ENCODE peak calls at places on chromosome 15, in seven cellular contexts. F is GM23248, I is HCT116, D is IMR-90, P is neural progenitor cell, G is endothelial cell of umbilical vein, E is PC-3. R is an unnamed sample. For H4K20me1 and H3K9me3, the result is how much of the 10 kb centered on the place peaks cover.

GRCh38 chr15:89167267-89168176 is 53.9 kb downstream of the RLBP1 start:
- DNase-seq in D (peak), E (peak), F (peak), I (peak), P (no peak), G (peak), R (peak)

GRCh38 chr15:86837631-86838030 is 758.0 kb downstream of the AGBL1 start:
- DNase-seq in E (no peak), F (no peak), P (no peak), G (no peak), I (no peak), D (no peak), R (no peak)

GRCh38 chr15:78265752-78266224 is 1.4 kb downstream of the DNAJA4 start:
- DNase-seq in E (peak), D (peak), G (peak), F (peak), P (no peak), I (no peak), R (no peak)

GRCh38 chr15:79930509-79930908 is 33.7 kb upstream of the MTHFS start:
- DNase-seq in D (no peak), G (no peak), F (no peak), I (no peak), E (no peak), P (no peak), R (no peak)

GRCh38 chr15:57767526-57767925 is 61.0 kb downstream of the POLR2M start:
- DNase-seq in D (no peak), F (no peak), I (no peak), P (no peak), G (no peak), E (no peak), R (no peak)

GRCh38 chr15:66854012-66854965 is 152.3 kb downstream of the SMAD6 start:
- DNase-seq in G (no peak), E (no peak), I (no peak), F (no peak), D (no peak), P (no peak), R (no peak)

GRCh38 chr15:51260262-51260661 is 78.1 kb downstream of the CYP19A1 start:
- DNase-seq in P (no peak), F (peak), D (peak), E (no peak), G (no peak), I (no peak), R (no peak)

GRCh38 chr15:58748040-58748786 is 1.3 kb downstream of the ADAM10 start:
- DNase-seq in E (no peak), P (no peak), G (peak), D (no peak), I (no peak), F (peak), R (no peak)

DNA sequence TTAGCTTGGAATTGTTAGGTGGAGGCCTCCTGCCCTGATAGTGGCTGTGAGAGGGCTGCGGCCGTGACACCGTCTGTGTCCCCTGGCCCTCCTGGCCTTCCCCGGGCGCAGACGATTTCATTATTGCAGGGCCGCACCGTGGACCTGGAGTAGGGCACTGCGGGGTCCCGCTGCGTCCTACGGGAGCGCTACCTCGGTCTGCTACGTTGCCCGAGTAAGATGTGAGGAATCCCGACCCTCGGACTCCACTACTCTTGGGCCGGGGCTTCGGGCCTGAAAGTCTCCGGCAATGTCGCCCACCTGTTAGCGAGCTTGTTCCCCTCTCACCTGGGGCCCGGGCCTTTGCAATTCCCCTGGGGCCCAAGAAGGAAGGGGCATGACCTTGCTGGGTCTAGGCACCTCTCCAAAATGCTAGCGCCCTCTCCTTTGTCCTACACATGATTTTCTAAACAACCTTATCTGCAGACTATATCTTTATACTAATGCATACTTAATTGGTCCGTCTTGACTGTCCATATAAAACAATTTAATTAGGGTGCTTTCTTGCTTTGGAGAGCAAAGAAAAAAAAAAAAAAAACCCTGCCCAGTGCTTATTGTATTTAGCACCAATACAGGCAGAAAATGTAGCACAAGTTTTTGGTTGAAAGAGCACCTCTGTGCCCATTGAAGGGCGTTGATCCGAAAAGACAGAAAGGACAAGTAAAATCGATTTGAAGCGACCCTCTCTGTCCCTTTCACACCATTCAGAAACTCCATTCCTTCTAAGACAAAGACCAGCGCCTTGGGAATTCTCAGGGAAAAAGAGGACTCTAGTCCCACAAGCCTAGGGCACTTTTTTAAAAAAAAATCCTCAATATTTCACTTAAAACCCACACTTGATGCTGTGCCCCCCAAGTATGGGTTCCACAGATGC is 7.0 kb upstream of the NR2F2 start:
- DNase-seq in D (no peak), G (peak), I (no peak), F (no peak), E (no peak), P (peak), R (no peak)
- H3K27ac ChIP-seq in D (peak), G (peak), I (no peak), F (no peak), E (no peak), P (peak), R (peak)

DNA sequence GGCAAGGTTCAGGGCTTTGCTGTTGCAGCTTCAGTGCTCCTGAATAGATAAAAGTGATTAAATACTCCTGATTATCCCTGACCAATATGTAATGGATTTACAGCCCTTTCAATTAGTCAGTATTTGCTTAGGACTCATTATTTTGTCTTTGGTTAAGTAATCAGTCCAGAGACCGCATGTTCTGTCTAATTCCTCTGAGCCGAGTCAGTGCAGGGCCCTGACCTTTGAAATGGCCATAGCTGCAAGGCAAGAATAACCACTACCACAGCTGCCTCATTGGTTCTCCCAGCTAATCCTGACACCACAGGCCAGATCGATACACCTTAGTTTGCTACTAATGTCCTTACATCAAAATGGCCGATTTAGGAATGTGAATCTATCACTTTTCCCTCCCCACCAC is 65.0 kb downstream of the MEIS2 start:
- DNase-seq in I (no peak), F (peak), P (no peak), G (no peak), D (peak), E (peak), R (no peak)
- H4K20me1 ChIP-seq in I (under half), F (under half), P (under half), G (under half), D (under half), E (under half), R (under half)

GRCh38 chr15:94877833-94878232 is 646.5 kb downstream of the MCTP2 start:
- DNase-seq in E (no peak), I (no peak), F (no peak), P (no peak), G (no peak), D (no peak), R (no peak)
- H3K9me3 ChIP-seq in E (under half), I (under half), F (under half), P (under half), G (under half), D (under half), R (under half)

GRCh38 chr15:69289312-69290146 is 9.2 kb upstream of the PAQR5 start:
- DNase-seq in I (no peak), D (peak), G (no peak), P (no peak), E (no peak), F (no peak), R (no peak)
- H3K27ac ChIP-seq in I (no peak), D (peak), G (no peak), P (no peak), E (no peak), F (no peak), R (no peak)

DNA sequence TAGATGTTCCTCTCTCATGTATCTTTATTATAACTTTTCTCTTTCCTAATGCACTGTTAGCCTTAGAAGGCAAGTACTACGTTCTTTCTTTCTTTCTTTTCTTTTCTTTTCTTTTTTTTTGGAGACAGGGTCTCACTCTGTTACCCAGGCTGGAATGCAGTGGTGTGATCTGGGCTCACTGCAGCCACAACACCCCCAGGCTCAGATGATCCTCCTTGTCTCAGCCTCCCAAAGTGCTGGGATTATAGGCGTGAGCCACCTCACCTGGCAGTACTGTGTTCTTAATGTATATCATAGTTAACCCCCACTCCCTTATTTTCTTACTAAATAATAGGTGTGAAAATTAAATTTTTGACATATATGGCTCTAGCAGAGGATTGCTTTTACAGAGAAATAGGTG is 23.1 kb downstream of the IQGAP1 start:
- DNase-seq in P (no peak), D (no peak), F (no peak), E (no peak), I (no peak), G (no peak), R (no peak)
- H4K20me1 ChIP-seq in P (under half), D (under half), F (under half), E (under half), I (under half), G (under half), R (under half)